ENCODE peak calls at places on chromosomes 4 and X, in seven cellular contexts. One of them, this sample, is unnamed.

GRCh38 chrX:11395859-11396258 is 102.6 kb downstream of the AMELX start:
- DNase-seq in heart left ventricle: no peak
- DNase-seq in Calu3: no peak
- DNase-seq in Kasumi-1: no peak
- DNase-seq in neural crest cell: no peak
- DNase-seq in stimulated activated CD8-positive, alpha-beta memory T cell treated with anti-CD3 and anti-CD28 coated beads, Interleukin-2, amount 100 ng/mL, for 48 hours: no peak
- DNase-seq in NCI-H1092: no peak
- DNase-seq in this sample: no peak

GRCh38 chr4:147096667-147097604 is 151.3 kb upstream of the TTC29 start:
- DNase-seq in heart left ventricle: no peak
- DNase-seq in Calu3: no peak
- DNase-seq in Kasumi-1: peak
- DNase-seq in neural crest cell: no peak
- DNase-seq in stimulated activated CD8-positive, alpha-beta memory T cell treated with anti-CD3 and anti-CD28 coated beads, Interleukin-2, amount 100 ng/mL, for 48 hours: no peak
- DNase-seq in NCI-H1092: peak
- DNase-seq in this sample: no peak

GRCh38 chr4:68123525-68123924 is 6.1 kb downstream of the TMPRSS11F start:
- DNase-seq in heart left ventricle: no peak
- DNase-seq in Calu3: no peak
- DNase-seq in Kasumi-1: no peak
- DNase-seq in neural crest cell: no peak
- DNase-seq in stimulated activated CD8-positive, alpha-beta memory T cell treated with anti-CD3 and anti-CD28 coated beads, Interleukin-2, amount 100 ng/mL, for 48 hours: no peak
- DNase-seq in NCI-H1092: no peak
- DNase-seq in this sample: no peak

GRCh38 chr4:71130827-71131603 is 137.6 kb downstream of the DCK start:
- DNase-seq in heart left ventricle: no peak
- DNase-seq in Calu3: no peak
- DNase-seq in Kasumi-1: no peak
- DNase-seq in neural crest cell: no peak
- DNase-seq in stimulated activated CD8-positive, alpha-beta memory T cell treated with anti-CD3 and anti-CD28 coated beads, Interleukin-2, amount 100 ng/mL, for 48 hours: no peak
- DNase-seq in NCI-H1092: no peak
- DNase-seq in this sample: no peak

GRCh38 chrX:42098897-42099296 is 175.5 kb upstream of the CASK start:
- DNase-seq in heart left ventricle: no peak
- DNase-seq in Calu3: no peak
- DNase-seq in Kasumi-1: no peak
- DNase-seq in neural crest cell: no peak
- DNase-seq in stimulated activated CD8-positive, alpha-beta memory T cell treated with anti-CD3 and anti-CD28 coated beads, Interleukin-2, amount 100 ng/mL, for 48 hours: no peak
- DNase-seq in NCI-H1092: no peak
- DNase-seq in this sample: no peak

GRCh38 chr4:73922766-73923630 is 53.8 kb downstream of the CXCL1 start:
- DNase-seq in heart left ventricle: no peak
- DNase-seq in Calu3: peak
- DNase-seq in Kasumi-1: peak
- DNase-seq in neural crest cell: no peak
- DNase-seq in stimulated activated CD8-positive, alpha-beta memory T cell treated with anti-CD3 and anti-CD28 coated beads, Interleukin-2, amount 100 ng/mL, for 48 hours: no peak
- DNase-seq in NCI-H1092: no peak
- DNase-seq in this sample: no peak

GRCh38 chr4:163631288-163631687 is 136.8 kb downstream of the TMA16 start:
- DNase-seq in heart left ventricle: no peak
- DNase-seq in Calu3: peak
- DNase-seq in Kasumi-1: no peak
- DNase-seq in neural crest cell: no peak
- DNase-seq in stimulated activated CD8-positive, alpha-beta memory T cell treated with anti-CD3 and anti-CD28 coated beads, Interleukin-2, amount 100 ng/mL, for 48 hours: no peak
- DNase-seq in NCI-H1092: no peak
- DNase-seq in this sample: no peak

GRCh38 chr4:41323706-41324105 is 67.0 kb downstream of the UCHL1 start:
- DNase-seq in heart left ventricle: no peak
- DNase-seq in Calu3: no peak
- DNase-seq in Kasumi-1: no peak
- DNase-seq in neural crest cell: no peak
- DNase-seq in stimulated activated CD8-positive, alpha-beta memory T cell treated with anti-CD3 and anti-CD28 coated beads, Interleukin-2, amount 100 ng/mL, for 48 hours: no peak
- DNase-seq in NCI-H1092: no peak
- DNase-seq in this sample: no peak

GRCh38 chrX:100649550-100650356 is 5.8 kb downstream of the SRPX2 start:
- DNase-seq in heart left ventricle: peak
- DNase-seq in Calu3: peak
- DNase-seq in Kasumi-1: no peak
- DNase-seq in neural crest cell: no peak
- DNase-seq in stimulated activated CD8-positive, alpha-beta memory T cell treated with anti-CD3 and anti-CD28 coated beads, Interleukin-2, amount 100 ng/mL, for 48 hours: no peak
- DNase-seq in NCI-H1092: no peak
- DNase-seq in this sample: no peak

GRCh38 chrX:51395807-51396728 is 63.4 kb downstream of the NUDT10 start:
- DNase-seq in heart left ventricle: no peak
- DNase-seq in Calu3: no peak
- DNase-seq in Kasumi-1: no peak
- DNase-seq in neural crest cell: no peak
- DNase-seq in stimulated activated CD8-positive, alpha-beta memory T cell treated with anti-CD3 and anti-CD28 coated beads, Interleukin-2, amount 100 ng/mL, for 48 hours: peak
- DNase-seq in NCI-H1092: no peak
- DNase-seq in this sample: no peak

GRCh38 chr4:103787057-103787456 is 67.3 kb upstream of the TACR3 start:
- DNase-seq in heart left ventricle: no peak
- DNase-seq in Calu3: no peak
- DNase-seq in Kasumi-1: no peak
- DNase-seq in neural crest cell: no peak
- DNase-seq in stimulated activated CD8-positive, alpha-beta memory T cell treated with anti-CD3 and anti-CD28 coated beads, Interleukin-2, amount 100 ng/mL, for 48 hours: no peak
- DNase-seq in NCI-H1092: no peak
- DNase-seq in this sample: no peak

GRCh38 chr4:86174496-86174895 is 185.4 kb downstream of the MAPK10 start:
- DNase-seq in heart left ventricle: no peak
- DNase-seq in Calu3: no peak
- DNase-seq in Kasumi-1: no peak
- DNase-seq in neural crest cell: no peak
- DNase-seq in stimulated activated CD8-positive, alpha-beta memory T cell treated with anti-CD3 and anti-CD28 coated beads, Interleukin-2, amount 100 ng/mL, for 48 hours: no peak
- DNase-seq in NCI-H1092: no peak
- DNase-seq in this sample: no peak